ENCODE peak calls at places on chromosomes 16 and 17, in ten cellular contexts. X is choroid plexus epithelial cell, H is pancreas, Q is sigmoid colon, Y is astrocyte of the cerebellum, R is A673, U is upper lobe of right lung, I is body of pancreas, J is AG04450, S is fibroblast of mammary gland. V is an unnamed sample.

GRCh38 chr17:58327363-58328194 is 1.0 kb downstream of the TSPOAP1 start:
- DNase-seq in X (no peak), H (no peak), Q (no peak), Y (no peak), R (no peak), U (peak), I (no peak), J (no peak), S (no peak), V (no peak)

GRCh38 chr17:40362696-40363479 is 1.6 kb downstream of the GJD3 start:
- DNase-seq in X (peak), H (peak), Q (peak), Y (no peak), R (peak), U (peak), I (peak), J (no peak), S (peak), V (peak)

GRCh38 chr17:17204041-17204591 is 2.0 kb downstream of the PLD6 start:
- DNase-seq in X (no peak), H (peak), Q (peak), Y (no peak), R (no peak), U (no peak), I (peak), J (no peak), S (no peak), V (no peak)

GRCh38 chr17:17757944-17758343 is 76.7 kb downstream of the RAI1 start:
- DNase-seq in X (no peak), H (no peak), Q (no peak), Y (no peak), R (no peak), U (no peak), I (no peak), J (no peak), S (no peak), V (no peak)

GRCh38 chr16:34803683-34804416 is 1344.4 kb downstream of the TP53TG3F start:
- DNase-seq in X (no peak), H (no peak), Q (no peak), Y (no peak), R (no peak), U (no peak), I (no peak), J (no peak), S (no peak), V (no peak)

GRCh38 chr16:87065781-87066694 is 251.2 kb downstream of the C16orf95 start:
- DNase-seq in X (peak), H (no peak), Q (peak), Y (no peak), R (no peak), U (no peak), I (no peak), J (no peak), S (no peak), V (no peak)

GRCh38 chr17:76354747-76355310 is 1.1 kb upstream of the PRPSAP1 start:
- DNase-seq in X (no peak), H (no peak), Q (no peak), Y (no peak), R (no peak), U (no peak), I (no peak), J (no peak), S (no peak), V (no peak)

GRCh38 chr17:66177048-66177447 is 14.9 kb downstream of the CEP112 start:
- DNase-seq in X (no peak), H (no peak), Q (no peak), Y (no peak), R (no peak), U (no peak), I (no peak), J (no peak), S (no peak), V (no peak)

GRCh38 chr16:57658878-57659674 is 9.0 kb upstream of the ADGRG3 start:
- DNase-seq in X (no peak), H (no peak), Q (no peak), Y (no peak), R (no peak), U (no peak), I (no peak), J (no peak), S (no peak), V (no peak)

GRCh38 chr16:58938856-58939255 is 204.7 kb upstream of the GOT2 start:
- DNase-seq in X (no peak), H (no peak), Q (no peak), Y (no peak), R (no peak), U (no peak), I (no peak), J (no peak), S (no peak), V (no peak)

GRCh38 chr16:82506734-82507133 is 120.0 kb upstream of the CDH13 start:
- DNase-seq in X (no peak), H (no peak), Q (no peak), Y (no peak), R (no peak), U (no peak), I (no peak), J (no peak), S (no peak), V (peak)

GRCh38 chr17:78316867-78317816 is 42.7 kb downstream of the SOCS3 start:
- DNase-seq in X (peak), H (no peak), Q (no peak), Y (no peak), R (peak), U (peak), I (peak), J (no peak), S (peak), V (no peak)

GRCh38 chr17:57284583-57284982 is 28.3 kb downstream of the MSI2 start:
- DNase-seq in X (no peak), H (no peak), Q (no peak), Y (no peak), R (no peak), U (no peak), I (no peak), J (no peak), S (no peak), V (no peak)
- H3K4me3 ChIP-seq in X (no peak), H (no peak), Q (no peak), Y (no peak), R (no peak), U (no peak), I (no peak), J (no peak), S (no peak), V (no peak)

GRCh38 chr16:188674-189073 is 8.4 kb downstream of the HBQ1 start:
- DNase-seq in X (no peak), H (no peak), Q (no peak), Y (no peak), R (no peak), U (no peak), I (no peak), J (no peak), S (no peak), V (no peak)
- TF ChIP-seq CTCF in X (peak), H (no peak), Q (no peak), Y (no peak), R (peak), U (no peak), I (no peak), J (no peak), S (no peak), V (no peak)

DNA sequence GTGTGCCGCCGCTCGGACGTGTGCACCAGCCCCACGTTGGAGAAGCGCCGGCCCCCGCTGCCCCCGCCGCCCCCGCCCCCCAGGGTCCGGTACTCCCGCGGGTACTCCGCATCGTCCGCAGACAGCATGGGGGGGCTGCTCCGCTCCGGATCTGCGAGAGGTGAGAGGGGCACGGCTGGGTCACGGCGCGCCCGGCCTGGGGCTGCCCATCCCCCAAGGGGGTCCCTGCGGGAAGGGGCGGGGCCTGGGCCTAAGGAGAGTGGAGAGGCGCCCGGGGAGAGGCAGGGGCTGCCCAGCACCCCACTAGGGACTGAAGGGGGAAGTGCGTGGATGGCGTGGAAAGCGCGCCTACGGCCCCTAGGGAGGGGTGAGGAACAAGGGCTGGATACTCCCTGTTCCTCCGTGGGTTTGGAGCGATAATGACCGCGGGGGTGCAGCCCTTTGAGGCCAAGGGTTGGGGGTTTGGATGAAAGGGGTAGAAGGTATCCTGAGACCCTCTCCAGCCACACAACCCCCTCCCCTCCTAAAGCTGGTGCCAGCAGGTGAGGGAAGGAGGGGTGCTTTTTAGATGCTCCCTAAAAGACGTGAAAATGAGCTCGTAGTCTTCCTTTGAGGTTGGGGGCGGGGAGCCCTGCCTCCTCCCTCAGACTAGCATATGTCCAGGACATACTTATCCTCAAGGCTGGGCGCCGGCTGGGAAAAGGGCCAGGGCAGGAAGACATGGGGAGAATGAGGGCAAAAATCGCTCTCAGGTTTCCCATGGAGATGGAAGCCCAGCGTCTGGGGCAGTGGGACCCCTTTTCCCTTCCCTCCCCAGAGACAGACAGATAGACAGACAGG is 26.9 kb downstream of the SRCIN1 start:
- DNase-seq in X (no peak), H (no peak), Q (no peak), Y (no peak), R (no peak), U (no peak), I (no peak), J (no peak), S (no peak), V (no peak)
- H3K4me3 ChIP-seq in X (no peak), H (no peak), Q (peak), Y (no peak), R (no peak), U (no peak), I (no peak), J (no peak), S (no peak), V (no peak)

DNA sequence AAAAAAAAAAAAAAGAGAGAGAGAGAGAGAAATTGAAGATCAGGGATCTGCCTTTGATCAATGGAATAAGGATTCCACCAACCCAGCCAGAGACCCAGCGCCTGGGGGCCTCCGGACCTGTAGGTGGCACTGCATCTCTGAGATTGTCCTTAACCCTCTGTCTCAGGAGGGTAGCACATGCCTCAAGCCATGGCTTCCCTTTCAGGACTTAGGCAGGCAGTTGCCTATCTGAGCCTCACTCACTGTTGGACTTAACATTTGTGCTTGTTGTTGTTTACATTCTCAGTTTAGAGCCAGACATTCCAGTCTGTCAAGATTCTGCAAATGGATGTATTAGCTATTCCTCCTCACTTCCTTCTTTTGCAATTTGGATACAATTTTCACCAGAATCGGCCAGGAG is 5.1 kb upstream of the SCNN1B start:
- DNase-seq in X (no peak), H (peak), Q (no peak), Y (no peak), R (peak), U (no peak), I (no peak), J (no peak), S (no peak), V (no peak)
- TF ChIP-seq CTCF in X (no peak), H (no peak), Q (no peak), Y (no peak), R (peak), U (peak), I (peak), J (no peak), S (no peak), V (no peak)

DNA sequence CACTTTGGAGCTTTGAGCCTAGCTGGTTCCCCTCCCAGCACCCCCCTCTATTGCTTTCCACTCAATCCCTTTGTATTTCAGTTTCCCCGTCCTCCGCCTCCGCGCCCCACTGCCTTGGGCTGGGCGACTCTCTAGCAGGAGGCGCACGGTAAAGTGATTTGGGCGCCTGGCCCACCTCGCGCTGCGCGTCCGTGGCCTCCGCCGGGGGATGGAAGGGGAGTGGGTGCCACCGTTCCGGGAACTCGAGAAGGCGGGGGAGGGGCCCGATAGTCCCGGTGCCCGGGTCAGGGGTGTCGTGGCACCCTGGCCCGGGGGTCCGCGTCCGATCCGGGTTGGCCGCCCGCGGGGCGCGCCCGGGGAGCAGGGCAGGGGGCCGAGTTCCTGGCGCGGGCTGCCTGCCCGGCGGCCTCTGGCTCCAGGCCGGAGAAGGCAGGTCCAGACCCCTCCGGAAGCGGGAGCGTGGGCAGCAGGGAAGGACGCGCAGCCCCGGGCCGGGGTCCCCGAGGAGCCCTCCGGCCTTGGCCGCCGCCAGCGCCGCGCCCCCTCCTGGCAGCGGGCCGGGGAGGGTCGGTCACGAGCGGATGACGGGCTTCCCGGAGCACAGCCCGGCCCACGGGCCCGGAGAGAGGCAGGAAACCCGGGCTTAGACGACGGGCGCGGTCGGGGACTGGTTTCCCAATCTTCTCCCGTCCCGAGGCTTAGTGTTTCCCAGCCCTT is 15.8 kb downstream of the MEOX1 start:
- DNase-seq in X (peak), H (peak), Q (peak), Y (no peak), R (no peak), U (peak), I (peak), J (no peak), S (peak), V (peak)
- H3K4me3 ChIP-seq in X (peak), H (peak), Q (peak), Y (peak), R (peak), U (peak), I (peak), J (peak), S (peak), V (peak)

GRCh38 chr17:80394629-80395216 is 20.2 kb upstream of the ENDOV start:
- DNase-seq in X (no peak), H (no peak), Q (no peak), Y (no peak), R (no peak), U (no peak), I (no peak), J (no peak), S (no peak), V (no peak)
- TF ChIP-seq CTCF in X (no peak), H (no peak), Q (no peak), Y (no peak), R (no peak), U (no peak), I (no peak), J (no peak), S (no peak), V (no peak)

V was measured in AG10803.